ENCODE peak calls at places on chromosomes 5 and 9, in six cellular contexts. One of them, this sample, is unnamed.

GRCh38 chr5:80919678-80920196 is 40.4 kb upstream of the RASGRF2 start:
- DNase-seq in HCT116: no peak
- DNase-seq in IMR-90: peak; percentile 51
- DNase-seq in K562: no peak
- DNase-seq in transverse colon: no peak
- DNase-seq in heart left ventricle: no peak
- DNase-seq in this sample: no peak

GRCh38 chr5:68070641-68071191 is 144.8 kb upstream of the PIK3R1 start:
- DNase-seq in K562: no peak
- DNase-seq in IMR-90: no peak
- DNase-seq in heart left ventricle: no peak
- DNase-seq in HCT116: no peak
- DNase-seq in transverse colon: no peak
- DNase-seq in this sample: no peak

GRCh38 chr5:107514305-107514704 is 156.4 kb downstream of the EFNA5 start:
- DNase-seq in K562: no peak
- DNase-seq in transverse colon: no peak
- DNase-seq in IMR-90: peak; percentile 28
- DNase-seq in heart left ventricle: no peak
- DNase-seq in HCT116: no peak
- DNase-seq in this sample: no peak

GRCh38 chr9:91034976-91035824 is 233.6 kb downstream of the SYK start:
- DNase-seq in heart left ventricle: no peak
- DNase-seq in transverse colon: no peak
- DNase-seq in K562: no peak
- DNase-seq in HCT116: no peak
- DNase-seq in IMR-90: no peak
- DNase-seq in this sample: no peak

GRCh38 chr9:90457386-90458080 is 185.1 kb downstream of the DIRAS2 start:
- DNase-seq in heart left ventricle: no peak
- DNase-seq in HCT116: no peak
- DNase-seq in transverse colon: no peak
- DNase-seq in IMR-90: no peak
- DNase-seq in K562: no peak
- DNase-seq in this sample: no peak

GRCh38 chr5:4862500-4862899 is 277.6 kb upstream of the ADAMTS16 start:
- DNase-seq in transverse colon: no peak
- DNase-seq in heart left ventricle: no peak
- DNase-seq in K562: peak; percentile 24
- DNase-seq in HCT116: peak; percentile 29
- DNase-seq in IMR-90: peak; percentile 41
- DNase-seq in this sample: no peak

GRCh38 chr5:6251579-6252102 is 126.7 kb downstream of the MED10 start:
- DNase-seq in heart left ventricle: no peak
- DNase-seq in IMR-90: no peak
- DNase-seq in transverse colon: no peak
- DNase-seq in HCT116: no peak
- DNase-seq in K562: no peak
- DNase-seq in this sample: no peak

GRCh38 chr5:178460598-178461425 is 129.4 kb downstream of the COL23A1 start:
- DNase-seq in IMR-90: peak; percentile 2
- DNase-seq in K562: peak; percentile 84
- DNase-seq in heart left ventricle: peak; percentile 89
- DNase-seq in transverse colon: peak; percentile 76
- DNase-seq in HCT116: peak; percentile 54
- DNase-seq in this sample: peak; percentile 73

GRCh38 chr9:13027834-13028233 is 251.7 kb downstream of the MPDZ start:
- DNase-seq in heart left ventricle: no peak
- DNase-seq in K562: no peak
- DNase-seq in IMR-90: no peak
- DNase-seq in HCT116: no peak
- DNase-seq in transverse colon: no peak
- DNase-seq in this sample: no peak

GRCh38 chr9:69485466-69485865 is 160.5 kb downstream of the ENTREP1 start:
- DNase-seq in HCT116: no peak
- DNase-seq in heart left ventricle: no peak
- DNase-seq in K562: no peak
- DNase-seq in transverse colon: peak; percentile 51
- DNase-seq in IMR-90: no peak
- DNase-seq in this sample: no peak

GRCh38 chr5:133460172-133460758 is 152.1 kb downstream of the FSTL4 start:
- DNase-seq in transverse colon: peak; percentile 16
- DNase-seq in IMR-90: no peak
- DNase-seq in heart left ventricle: no peak
- DNase-seq in HCT116: peak; percentile 19
- DNase-seq in K562: peak; percentile 79
- DNase-seq in this sample: peak; percentile 44

GRCh38 chr9:87659534-87660419 is 66.1 kb upstream of the CTSL start:
- DNase-seq in HCT116: no peak
- DNase-seq in transverse colon: no peak
- DNase-seq in IMR-90: no peak
- DNase-seq in heart left ventricle: no peak
- DNase-seq in K562: no peak
- DNase-seq in this sample: no peak

GRCh38 chr5:179217956-179218355 is 127.3 kb downstream of the ADAMTS2 start:
- DNase-seq in heart left ventricle: peak; percentile 42
- DNase-seq in K562: no peak
- DNase-seq in transverse colon: no peak
- DNase-seq in HCT116: no peak
- DNase-seq in IMR-90: no peak
- DNase-seq in this sample: no peak

GRCh38 chr9:77451507-77451906 is 196.6 kb downstream of the GNA14 start:
- DNase-seq in K562: no peak
- DNase-seq in HCT116: no peak
- DNase-seq in heart left ventricle: no peak
- DNase-seq in IMR-90: no peak
- DNase-seq in transverse colon: no peak
- DNase-seq in this sample: no peak

GRCh38 chr9:136645903-136646754 is 16.6 kb upstream of the EGFL7 start:
- DNase-seq in heart left ventricle: peak; percentile 93
- DNase-seq in transverse colon: no peak
- DNase-seq in HCT116: no peak
- DNase-seq in K562: peak; percentile 84
- DNase-seq in IMR-90: no peak
- DNase-seq in this sample: no peak

GRCh38 chr9:122264360-122265264 is at the start of the genes MRRF and RBM18:
- DNase-seq in HCT116: peak; percentile 86
- DNase-seq in transverse colon: peak; percentile 93
- DNase-seq in heart left ventricle: peak; percentile 95
- DNase-seq in K562: peak; percentile 90
- DNase-seq in IMR-90: peak; percentile 91
- DNase-seq in this sample: peak; percentile 95

GRCh38 chr9:23638011-23638410 is 188.0 kb downstream of the ELAVL2 start:
- DNase-seq in heart left ventricle: no peak
- DNase-seq in HCT116: no peak
- DNase-seq in IMR-90: no peak
- DNase-seq in K562: no peak
- DNase-seq in transverse colon: no peak
- DNase-seq in this sample: peak; percentile 13

GRCh38 chr9:95062601-95063065 is 254.9 kb downstream of the FANCC start:
- DNase-seq in HCT116: no peak
- DNase-seq in IMR-90: no peak
- DNase-seq in K562: no peak
- DNase-seq in heart left ventricle: no peak
- DNase-seq in transverse colon: no peak
- DNase-seq in this sample: no peak

GRCh38 chr5:13771011-13771571 is 173.4 kb downstream of the DNAH5 start:
- DNase-seq in transverse colon: no peak
- DNase-seq in IMR-90: peak; percentile 88
- DNase-seq in heart left ventricle: no peak
- DNase-seq in K562: no peak
- DNase-seq in HCT116: no peak
- DNase-seq in this sample: no peak

GRCh38 chr5:142810891-142811290 is 40.7 kb downstream of the ARHGAP26 start:
- DNase-seq in K562: no peak
- DNase-seq in HCT116: no peak
- DNase-seq in transverse colon: no peak
- DNase-seq in IMR-90: no peak
- DNase-seq in heart left ventricle: no peak
- DNase-seq in this sample: no peak

GRCh38 chr5:148966348-148966747 is 96.5 kb downstream of the SH3TC2 start:
- DNase-seq in heart left ventricle: no peak
- DNase-seq in transverse colon: no peak
- DNase-seq in K562: no peak
- DNase-seq in IMR-90: no peak
- DNase-seq in HCT116: no peak
- DNase-seq in this sample: no peak

GRCh38 chr5:6328173-6328572 is 50.2 kb downstream of the MED10 start:
- DNase-seq in transverse colon: no peak
- DNase-seq in IMR-90: peak; percentile 1
- DNase-seq in HCT116: no peak
- DNase-seq in K562: peak; percentile 44
- DNase-seq in heart left ventricle: no peak
- DNase-seq in this sample: peak; percentile 22

GRCh38 chr9:79639354-79639753 is 67.6 kb downstream of the TLE4 start:
- DNase-seq in HCT116: no peak
- DNase-seq in K562: no peak
- DNase-seq in transverse colon: no peak
- DNase-seq in IMR-90: peak; percentile 43
- DNase-seq in heart left ventricle: no peak
- DNase-seq in this sample: no peak

GRCh38 chr9:78962186-78962585 is 609.6 kb upstream of the TLE4 start:
- DNase-seq in HCT116: no peak
- DNase-seq in heart left ventricle: no peak
- DNase-seq in K562: no peak
- DNase-seq in transverse colon: no peak
- DNase-seq in IMR-90: no peak
- DNase-seq in this sample: no peak

GRCh38 chr9:92140754-92141143 is 25.5 kb upstream of the SPTLC1 start:
- DNase-seq in K562: no peak
- DNase-seq in transverse colon: no peak
- DNase-seq in heart left ventricle: no peak
- DNase-seq in HCT116: no peak
- DNase-seq in IMR-90: no peak
- DNase-seq in this sample: no peak

GRCh38 chr9:16136961-16137360 is 584.1 kb downstream of the CCDC171 start:
- DNase-seq in K562: no peak
- DNase-seq in IMR-90: peak; percentile 79
- DNase-seq in HCT116: no peak
- DNase-seq in heart left ventricle: no peak
- DNase-seq in transverse colon: no peak
- DNase-seq in this sample: no peak

GRCh38 chr5:135051399-135051798 is 17.4 kb upstream of the PITX1 start:
- DNase-seq in IMR-90: no peak
- DNase-seq in heart left ventricle: no peak
- DNase-seq in HCT116: no peak
- DNase-seq in transverse colon: no peak
- DNase-seq in K562: peak; percentile 59
- DNase-seq in this sample: no peak

GRCh38 chr5:126377444-126377843 is 45.8 kb upstream of the GRAMD2B start:
- DNase-seq in transverse colon: no peak
- DNase-seq in HCT116: no peak
- DNase-seq in K562: no peak
- DNase-seq in IMR-90: peak; percentile 23
- DNase-seq in heart left ventricle: no peak
- DNase-seq in this sample: no peak
- TF ChIP-seq POLR2A in transverse colon: no peak
- TF ChIP-seq POLR2A in HCT116: no peak
- TF ChIP-seq POLR2A in K562: no peak
- TF ChIP-seq POLR2A in IMR-90: no peak
- TF ChIP-seq POLR2A in heart left ventricle: no peak
- TF ChIP-seq POLR2A in this sample: no peak

GRCh38 chr9:133030317-133031129 is at the start of gene GTF3C5:
- DNase-seq in IMR-90: peak; percentile 99
- DNase-seq in HCT116: peak; percentile 99
- DNase-seq in K562: peak; percentile 99
- DNase-seq in transverse colon: peak; percentile 95
- DNase-seq in heart left ventricle: peak; percentile 93
- DNase-seq in this sample: peak; percentile 99
- TF ChIP-seq POLR2A in IMR-90: peak; percentile 60
- TF ChIP-seq POLR2A in HCT116: peak; percentile 44
- TF ChIP-seq POLR2A in K562: peak; percentile 81
- TF ChIP-seq POLR2A in transverse colon: peak; percentile 82
- TF ChIP-seq POLR2A in heart left ventricle: no peak
- TF ChIP-seq POLR2A in this sample: peak; percentile 70

DNA sequence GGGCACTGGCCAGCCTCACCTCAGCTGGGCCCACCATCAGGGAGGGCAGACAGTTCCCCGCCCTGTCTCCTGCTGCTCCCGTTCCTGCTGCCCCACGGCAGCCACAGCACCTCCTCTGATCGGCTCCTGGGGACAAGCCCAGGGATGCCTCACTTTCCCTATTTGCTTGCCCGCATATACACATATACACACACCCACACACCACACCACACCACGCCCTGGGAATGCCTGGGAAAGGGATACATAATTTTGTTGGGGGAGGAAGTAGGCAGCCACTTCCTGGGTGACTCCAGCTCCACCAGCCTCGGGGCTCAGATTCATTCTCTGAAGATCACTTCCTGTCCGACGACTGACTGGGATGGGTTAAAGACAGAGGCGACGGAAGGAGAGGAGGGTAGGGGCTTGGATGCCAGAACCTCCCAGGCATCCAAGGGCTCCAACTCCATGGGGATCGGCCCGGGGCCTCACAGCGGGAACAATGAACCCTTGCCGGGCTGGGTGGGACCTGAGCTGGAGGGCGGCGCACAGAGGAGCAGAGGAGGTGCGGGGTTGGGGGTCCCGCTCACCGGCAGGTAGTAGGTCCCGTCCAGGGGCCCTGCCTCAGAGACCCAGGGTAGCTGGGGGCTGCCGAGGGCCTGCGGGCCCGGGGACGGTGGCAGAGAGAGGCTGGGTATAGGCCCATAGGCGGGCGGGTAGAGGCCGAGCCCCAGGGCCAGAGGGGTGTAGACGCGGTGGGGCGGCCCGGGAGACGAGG is 2.0 kb upstream of the MZB1 start:
- DNase-seq in transverse colon: peak; percentile 71
- DNase-seq in IMR-90: peak; percentile 28
- DNase-seq in K562: no peak
- DNase-seq in heart left ventricle: no peak
- DNase-seq in HCT116: no peak
- DNase-seq in this sample: peak; percentile 69
- TF ChIP-seq POLR2A in transverse colon: peak; percentile 64
- TF ChIP-seq POLR2A in IMR-90: no peak
- TF ChIP-seq POLR2A in K562: no peak
- TF ChIP-seq POLR2A in heart left ventricle: no peak
- TF ChIP-seq POLR2A in HCT116: no peak
- TF ChIP-seq POLR2A in this sample: no peak

DNA sequence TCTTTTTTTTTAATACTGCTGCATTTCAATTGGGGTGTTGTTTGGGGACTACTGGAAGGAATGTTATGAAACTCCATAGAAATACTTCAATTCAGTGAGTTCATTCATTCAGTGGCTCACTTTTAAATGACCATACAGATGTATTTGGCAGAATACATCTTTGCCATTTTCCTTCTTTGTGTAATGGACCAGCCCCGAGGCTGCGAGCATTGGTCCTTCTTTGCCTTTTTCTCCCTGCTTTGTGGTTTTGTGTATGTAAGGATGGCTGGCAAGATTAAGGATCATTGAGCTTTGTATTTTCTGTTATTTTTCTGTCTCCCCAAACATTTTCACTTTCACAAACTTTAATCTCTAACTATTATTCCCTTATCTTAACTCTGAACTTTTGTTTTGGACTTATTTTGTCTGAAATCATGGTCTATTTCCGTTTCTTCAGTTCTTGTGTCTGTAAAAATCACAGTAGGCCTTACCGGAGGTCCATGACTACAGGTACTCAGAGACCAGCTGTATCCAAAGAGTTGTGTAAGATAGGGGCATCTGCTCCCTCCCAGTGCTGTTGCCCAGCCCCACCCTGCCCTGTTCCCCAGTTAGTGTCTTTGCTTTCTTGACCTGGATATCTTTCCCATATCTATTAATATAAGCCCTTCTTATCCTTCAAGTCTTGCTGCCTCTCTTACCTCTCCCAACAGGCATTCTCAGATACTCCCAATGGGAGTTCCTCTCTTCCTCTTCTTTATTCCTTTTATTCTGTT is 154.3 kb upstream of the DMRT1 start:
- DNase-seq in IMR-90: no peak
- DNase-seq in transverse colon: no peak
- DNase-seq in K562: no peak
- DNase-seq in heart left ventricle: no peak
- DNase-seq in HCT116: no peak
- DNase-seq in this sample: no peak
- TF ChIP-seq POLR2A in IMR-90: no peak
- TF ChIP-seq POLR2A in transverse colon: no peak
- TF ChIP-seq POLR2A in K562: no peak
- TF ChIP-seq POLR2A in heart left ventricle: no peak
- TF ChIP-seq POLR2A in HCT116: no peak
- TF ChIP-seq POLR2A in this sample: no peak

This sample was measured in H54.